ENCODE peak calls at places on chromosome 20, in seven cellular contexts. U, N, B, R, D, H and V are unnamed samples.

GRCh38 chr20:46558511-46558959 is 8.1 kb upstream of the OCSTAMP start:
- DNase-seq in R (peak), H (peak), N (no peak), B (peak), D (peak), U (peak), V (no peak)

GRCh38 chr20:17507032-17507431 is 24.1 kb downstream of the BFSP1 start:
- DNase-seq in B (no peak), U (no peak), R (no peak), D (no peak), H (no peak), N (no peak), V (no peak)

GRCh38 chr20:31712564-31713311 is 9.9 kb downstream of the BCL2L1 start:
- DNase-seq in B (peak), H (no peak), N (peak), D (peak), U (peak), R (peak), V (peak)

GRCh38 chr20:18019068-18019467 is 38.6 kb downstream of the OVOL2 start:
- DNase-seq in N (peak), B (no peak), U (no peak), H (no peak), R (no peak), D (peak), V (no peak)

GRCh38 chr20:62405108-62405980 is 1.7 kb downstream of the CABLES2 start:
- DNase-seq in D (peak), H (no peak), N (peak), B (peak), R (peak), U (no peak), V (peak)

GRCh38 chr20:62722627-62723026 is 14.0 kb downstream of the NTSR1 start:
- DNase-seq in U (no peak), N (no peak), R (no peak), H (no peak), D (no peak), B (no peak), V (no peak)

GRCh38 chr20:17533396-17533795 is 2.2 kb upstream of the BFSP1 start:
- DNase-seq in U (peak), D (peak), B (no peak), N (peak), H (no peak), R (no peak), V (peak)

GRCh38 chr20:57934007-57934805 is 224.4 kb upstream of the PMEPA1 start:
- DNase-seq in B (no peak), D (no peak), N (no peak), U (no peak), H (no peak), R (no peak), V (no peak)

GRCh38 chr20:31476648-31477220 is 1.6 kb downstream of the REM1 start:
- DNase-seq in U (no peak), B (peak), D (no peak), N (no peak), H (no peak), R (no peak), V (no peak)

GRCh38 chr20:53974785-53975555 is 95.4 kb downstream of the BCAS1 start:
- DNase-seq in D (no peak), R (no peak), B (no peak), N (no peak), U (no peak), H (no peak), V (no peak)

GRCh38 chr20:37498066-37498702 is 22.9 kb upstream of the NNAT start:
- DNase-seq in D (no peak), U (no peak), N (no peak), H (no peak), R (no peak), B (no peak), V (no peak)

GRCh38 chr20:21033817-21034216 is 72.3 kb downstream of the LINC00237 start:
- DNase-seq in U (no peak), B (no peak), D (no peak), H (no peak), R (no peak), N (no peak), V (no peak)

GRCh38 chr20:51285684-51286083 is 256.8 kb downstream of the NFATC2 start:
- DNase-seq in R (no peak), U (no peak), B (no peak), D (no peak), N (no peak), H (no peak), V (no peak)

GRCh38 chr20:63056236-63057132 is 49.7 kb upstream of the BHLHE23 start:
- DNase-seq in H (peak), B (peak), R (no peak), D (peak), N (peak), U (peak), V (peak)

GRCh38 chr20:53578492-53579222 is 15.0 kb downstream of the ZNF217 start:
- DNase-seq in U (peak), R (peak), N (peak), D (peak), B (no peak), H (no peak), V (peak)

GRCh38 chr20:38275815-38276550 is 15.4 kb upstream of the KIAA1755 start:
- DNase-seq in U (no peak), R (no peak), N (no peak), B (no peak), H (no peak), D (peak), V (no peak)

GRCh38 chr20:24605937-24606455 is 136.6 kb downstream of the SYNDIG1 start:
- DNase-seq in U (no peak), B (no peak), N (no peak), H (no peak), D (no peak), R (no peak), V (no peak)